ENCODE peak calls at places on chromosome 1, in five cellular contexts. F, L, E, Y and B are unnamed samples.

GRCh38 chr1:100353988-100354387 is 1.7 kb downstream of the CDC14A start:
- DNase-seq in L (no peak), Y (no peak), E (no peak), F (no peak), B (no peak)

GRCh38 chr1:218332416-218332815 is 12.7 kb upstream of the TGFB2 start:
- DNase-seq in E (no peak), F (no peak), L (no peak), Y (no peak), B (no peak)

GRCh38 chr1:78840447-78841251 is 165.9 kb downstream of the ADGRL4 start:
- DNase-seq in Y (no peak), F (no peak), L (no peak), E (peak; percentile 81), B (no peak)

GRCh38 chr1:77824083-77824482 is 44.6 kb downstream of the MIGA1 start:
- DNase-seq in F (no peak), Y (no peak), L (peak; percentile 47), E (peak; percentile 69), B (no peak)

GRCh38 chr1:218473527-218473926 is 128.4 kb downstream of the TGFB2 start:
- DNase-seq in E (peak; percentile 25), L (no peak), Y (peak; percentile 3), F (no peak), B (peak; percentile 39)

GRCh38 chr1:31151402-31151801 is 85.9 kb upstream of the PUM1 start:
- DNase-seq in F (no peak), Y (no peak), E (no peak), L (no peak), B (no peak)

GRCh38 chr1:93844262-93845045 is 34.6 kb downstream of the DNTTIP2 start:
- DNase-seq in F (peak; percentile 53), E (peak; percentile 90), Y (peak; percentile 81), L (peak; percentile 72), B (peak; percentile 82)

GRCh38 chr1:6099787-6100765 is 54.4 kb downstream of the KCNAB2 start:
- DNase-seq in F (no peak), Y (peak; percentile 30), L (no peak), E (peak; percentile 4), B (no peak)

GRCh38 chr1:27563407-27564263 is 40.3 kb downstream of the AHDC1 start:
- DNase-seq in F (no peak), E (peak; percentile 46), L (no peak), Y (no peak), B (no peak)

GRCh38 chr1:178057131-178057765 is 36.7 kb upstream of the RASAL2 start:
- DNase-seq in L (no peak), Y (no peak), E (no peak), F (no peak), B (no peak)

DNA sequence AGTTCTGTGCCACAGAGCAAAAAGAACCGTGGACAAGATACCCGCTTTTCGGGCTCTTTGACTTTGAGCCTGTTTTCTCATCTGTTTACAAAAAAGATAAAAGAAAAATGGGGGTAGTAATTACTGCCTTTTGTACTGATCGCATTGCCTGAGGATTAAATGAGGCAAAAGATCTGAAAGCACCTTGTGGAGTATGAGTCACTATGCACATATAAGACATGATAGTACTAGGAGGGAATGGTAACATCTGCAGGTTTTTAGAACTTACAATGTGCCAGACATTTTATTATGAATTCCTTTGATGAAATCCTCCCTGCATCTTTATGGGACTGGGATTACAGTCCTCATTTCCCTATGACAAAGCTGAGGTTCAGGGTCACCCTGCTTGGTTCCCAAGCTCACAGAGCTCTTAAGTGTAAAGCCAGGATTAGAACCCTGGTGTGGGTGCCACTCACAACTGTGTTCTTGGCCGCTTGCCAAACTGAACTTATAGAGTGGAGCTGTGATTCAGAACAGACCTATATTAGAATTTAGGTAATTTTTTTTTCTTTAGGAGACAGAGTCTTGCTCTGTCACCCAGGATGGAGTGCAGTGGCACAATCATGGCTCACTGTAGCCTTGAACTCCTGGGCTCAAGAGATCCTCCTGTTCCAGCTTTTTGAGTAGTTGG is 1.8 kb downstream of the DISC1 start:
- DNase-seq in Y (no peak), L (no peak), E (no peak), F (no peak), B (no peak)
- H3K4me3 ChIP-seq in Y (peak overlapping the region; percentile 81), L (peak overlapping the region; percentile 63), E (no peak overlapping the region), F (peak overlapping the region; percentile 89), B (no peak overlapping the region)

DNA sequence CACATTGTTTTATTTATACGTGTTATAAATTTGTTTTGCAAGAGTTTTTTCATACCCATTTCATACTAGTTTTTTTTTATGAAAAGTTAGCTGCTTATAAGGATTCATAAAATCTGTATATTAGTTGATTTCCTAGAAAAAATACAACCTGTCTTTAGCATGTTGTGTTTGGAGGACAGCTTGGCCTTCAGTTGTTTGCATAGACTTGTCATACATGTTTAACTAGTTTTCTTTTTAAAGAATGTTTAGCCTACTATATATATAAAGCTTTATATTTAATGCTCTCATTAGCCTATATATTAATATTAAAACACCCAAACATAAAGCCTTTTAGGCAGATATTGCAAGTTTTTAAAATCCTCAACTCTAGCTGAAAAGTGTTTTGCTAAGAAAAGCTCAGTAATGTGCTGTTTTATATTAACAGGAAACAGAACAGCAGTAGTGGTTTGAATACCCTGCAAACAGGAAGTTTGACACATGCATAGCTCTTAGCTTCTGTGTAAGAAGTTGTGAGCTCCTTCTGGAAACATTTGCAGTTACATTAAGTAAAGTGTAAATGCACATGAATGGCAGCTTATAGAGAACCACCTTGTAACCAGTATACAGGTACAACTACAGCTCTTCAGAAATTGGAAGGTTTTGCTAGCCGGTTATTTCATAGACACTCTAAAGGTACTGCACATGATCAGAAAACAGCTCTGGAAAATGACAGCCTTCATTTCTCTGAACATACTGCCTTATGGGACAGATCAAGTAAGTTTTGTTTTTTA is at the start of gene PRKACB:
- DNase-seq in E (peak; percentile 57), Y (peak; percentile 81), L (peak; percentile 39), F (no peak), B (peak; percentile 90)
- H3K4me3 ChIP-seq in E (no peak within 1 kb of the TSS), Y (peak within 1 kb of the TSS; percentile 69), L (no peak within 1 kb of the TSS), F (peak within 1 kb of the TSS; percentile 65), B (peak within 1 kb of the TSS; percentile 43)

GRCh38 chr1:14946011-14946359 is 207.6 kb upstream of the TMEM51 start:
- DNase-seq in E (no peak), Y (no peak), F (no peak), L (no peak), B (no peak)
- H3K4me3 ChIP-seq in E (no peak overlapping the region), Y (no peak overlapping the region), F (no peak overlapping the region), L (peak overlapping the region; percentile 28), B (no peak overlapping the region)

GRCh38 chr1:213995603-213996002 is 7.8 kb downstream of the PROX1 start:
- DNase-seq in L (no peak), F (no peak), Y (no peak), E (no peak), B (no peak)
- H3K4me3 ChIP-seq in L (no peak overlapping the region), F (no peak overlapping the region), Y (no peak overlapping the region), E (no peak overlapping the region), B (no peak overlapping the region)

GRCh38 chr1:66176012-66176715 is 357.8 kb upstream of the SGIP1 start:
- DNase-seq in E (peak; percentile 62), L (no peak), Y (no peak), F (no peak), B (no peak)
- H3K4me3 ChIP-seq in E (no peak overlapping the region), L (no peak overlapping the region), Y (no peak overlapping the region), F (no peak overlapping the region), B (no peak overlapping the region)

DNA sequence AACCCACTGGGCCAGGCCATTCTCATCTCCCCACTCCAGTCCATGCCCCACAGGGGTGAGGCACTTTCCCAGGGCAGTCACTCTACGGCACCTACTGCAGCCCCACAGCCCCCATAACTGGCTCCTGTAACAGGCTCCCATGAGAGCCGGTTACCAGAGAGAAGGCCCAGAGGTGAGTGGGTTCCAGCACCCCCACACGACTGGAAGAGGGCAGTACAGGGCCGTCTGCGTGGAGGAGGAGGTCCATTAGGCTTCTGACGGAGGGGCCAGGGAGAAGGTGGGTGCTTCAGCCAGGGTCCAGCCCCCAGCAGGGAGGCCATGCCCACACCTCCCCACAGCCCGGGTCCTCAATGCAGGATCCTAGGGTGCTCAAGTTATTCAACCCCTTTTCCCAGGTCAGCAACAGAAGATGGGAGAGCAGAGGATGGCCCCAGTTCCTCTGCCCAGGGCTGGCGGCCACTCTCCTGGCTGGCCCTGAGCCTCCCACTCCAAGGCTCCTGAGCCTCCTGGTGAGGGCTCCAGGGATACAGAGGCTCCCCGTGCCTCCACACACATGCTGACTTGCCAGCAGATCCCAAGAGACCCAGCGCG is 1.6 kb downstream of the ACAP3 start:
- DNase-seq in L (no peak), F (no peak), Y (peak; percentile 66), E (no peak), B (no peak)
- H3K4me3 ChIP-seq in L (peak overlapping the region; percentile 79), F (peak overlapping the region; percentile 43), Y (peak overlapping the region; percentile 58), E (peak overlapping the region; percentile 72), B (peak overlapping the region; percentile 81)

GRCh38 chr1:110421159-110421777 is 13.8 kb upstream of the LAMTOR5 start:
- DNase-seq in L (no peak), F (no peak), Y (peak; percentile 50), E (peak; percentile 38), B (no peak)

GRCh38 chr1:110425611-110426152 is 18.2 kb upstream of the LAMTOR5 start:
- DNase-seq in E (no peak), F (no peak), L (no peak), Y (no peak), B (no peak)

GRCh38 chr1:110426854-110427253 is 19.4 kb upstream of the LAMTOR5 start:
- DNase-seq in F (no peak), Y (no peak), E (no peak), L (no peak), B (no peak)

GRCh38 chr1:110425196-110425595 is 17.7 kb upstream of the LAMTOR5 start:
- DNase-seq in E (no peak), F (no peak), L (no peak), Y (no peak), B (no peak)

DNA sequence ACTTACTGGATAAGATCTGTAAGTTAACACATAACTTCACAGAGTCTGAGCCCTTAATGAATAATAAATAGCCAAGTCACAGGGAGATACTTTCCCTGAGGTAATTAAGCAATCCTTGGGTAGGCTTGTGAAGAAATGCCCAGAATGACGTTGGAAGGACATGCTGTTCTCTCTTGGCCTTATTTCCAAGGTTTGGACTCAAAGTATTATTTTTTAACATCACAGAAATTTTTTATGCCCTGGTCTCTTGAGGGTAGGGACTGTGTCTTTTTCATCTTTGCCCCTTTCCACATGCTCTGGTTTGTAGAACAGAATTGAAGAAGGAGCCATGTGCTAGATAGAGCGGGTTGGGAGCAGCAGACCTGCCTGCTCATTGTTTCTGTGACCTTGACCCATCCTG is 17.2 kb upstream of the LAMTOR5 start:
- DNase-seq in Y (no peak), L (no peak), E (peak; percentile 26), F (no peak), B (no peak)
- H3K4me3 ChIP-seq in Y (no peak overlapping the region), L (no peak overlapping the region), E (no peak overlapping the region), F (no peak overlapping the region), B (no peak overlapping the region)

GRCh38 chr1:111826278-111826677 is 70.6 kb downstream of the DDX20 start:
- DNase-seq in L (no peak), F (no peak), Y (no peak), E (no peak), B (no peak)
- H3K4me3 ChIP-seq in L (no peak overlapping the region), F (no peak overlapping the region), Y (no peak overlapping the region), E (no peak overlapping the region), B (no peak overlapping the region)

DNA sequence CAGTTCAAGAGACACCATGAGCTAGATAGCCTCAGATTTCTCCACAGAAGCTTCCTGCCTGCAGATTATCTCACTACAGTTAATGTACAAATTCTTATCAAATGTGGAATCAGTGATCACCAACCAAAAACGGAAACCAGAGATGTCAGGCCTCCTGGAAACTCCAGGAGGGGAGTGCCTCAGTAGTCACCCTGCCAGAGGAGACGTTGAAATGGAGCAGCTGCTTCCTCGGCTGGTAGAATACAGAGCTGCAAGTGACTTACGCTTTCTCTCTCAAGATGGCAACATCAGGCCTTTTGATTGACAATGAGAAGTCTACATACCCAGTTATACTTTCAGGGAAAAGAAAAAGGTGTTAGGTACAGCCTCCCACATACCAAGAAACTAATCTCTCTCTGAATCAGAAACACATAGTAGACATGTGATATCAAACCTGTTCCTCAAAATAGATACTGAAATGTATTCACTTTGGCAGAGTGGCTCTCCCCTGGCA is 52.2 kb downstream of the ACP6 start:
- DNase-seq in E (no peak), Y (peak; percentile 60), F (no peak), L (no peak), B (peak; percentile 98)
- H3K4me3 ChIP-seq in E (no peak overlapping the region), Y (no peak overlapping the region), F (no peak overlapping the region), L (no peak overlapping the region), B (peak overlapping the region; percentile 15)